ENCODE peak calls at places on chromosomes 11 and 22, in nine cellular contexts. Z is HCT116, O is astrocyte, F is HepG2, P is mammary epithelial cell, K is GM23248, Q is PC-3, G is K562, B is fibroblast of lung. T is an unnamed sample.

GRCh38 chr22:47294222-47294532 is 531.7 kb downstream of the TBC1D22A start:
- DNase-seq in Z (no peak), O (peak; percentile 57), F (no peak), P (no peak), K (peak; percentile 65), Q (peak; percentile 80), G (no peak), B (peak; percentile 69), T (no peak)

GRCh38 chr11:44527476-44527875 is 38.0 kb upstream of the CD82 start:
- DNase-seq in Z (no peak), O (no peak), F (no peak), P (no peak), K (peak; percentile 6), Q (no peak), G (no peak), B (no peak), T (no peak)

GRCh38 chr22:47607486-47607885 is 845.0 kb downstream of the TBC1D22A start:
- DNase-seq in Z (no peak), O (no peak), F (no peak), P (no peak), K (no peak), Q (no peak), G (no peak), B (no peak), T (no peak)

GRCh38 chr22:20494978-20495860 is at the start of gene KLHL22:
- DNase-seq in Z (no peak), O (peak; percentile 29), F (peak; percentile 26), P (peak; percentile 37), K (peak; percentile 64), Q (peak; percentile 30), G (peak; percentile 95), B (peak; percentile 38), T (no peak)

GRCh38 chr22:44337658-44338004 is 24.9 kb upstream of the SHISAL1 start:
- DNase-seq in Z (no peak), O (peak; percentile 64), F (no peak), P (peak; percentile 52), K (peak; percentile 94), Q (peak; percentile 56), G (peak; percentile 27), B (peak; percentile 76), T (peak; percentile 48)

GRCh38 chr11:83608571-83608970 is 322.4 kb upstream of the CCDC90B start:
- DNase-seq in Z (no peak), O (no peak), F (no peak), P (no peak), K (no peak), Q (no peak), G (no peak), B (no peak), T (no peak)

GRCh38 chr11:849951-850776 is 7.5 kb downstream of the TSPAN4 start:
- DNase-seq in Z (no peak), O (no peak), F (no peak), P (no peak), K (no peak), Q (no peak), G (no peak), B (no peak), T (peak; percentile 78)

GRCh38 chr22:33018232-33018864 is 39.8 kb downstream of the SYN3 start:
- DNase-seq in Z (peak; percentile 18), O (no peak), F (peak; percentile 43), P (no peak), K (peak; percentile 65), Q (peak; percentile 46), G (peak; percentile 45), B (peak; percentile 21), T (peak; percentile 73)

GRCh38 chr11:44892843-44893242 is 57.8 kb downstream of the TP53I11 start:
- DNase-seq in Z (no peak), O (no peak), F (no peak), P (no peak), K (no peak), Q (no peak), G (no peak), B (no peak), T (no peak)

GRCh38 chr11:65891180-65892136 is 985 bp downstream of the CCDC85B start:
- DNase-seq in Z (no peak), O (no peak), F (peak; percentile 78), P (no peak), K (peak; percentile 64), Q (peak; percentile 95), G (peak; percentile 73), B (no peak), T (peak; percentile 79)

GRCh38 chr11:76023408-76024068 is 182.8 kb downstream of the WNT11 start:
- DNase-seq in Z (no peak), O (no peak), F (no peak), P (peak; percentile 79), K (no peak), Q (no peak), G (peak; percentile 39), B (no peak), T (no peak)

GRCh38 chr11:44877908-44878459 is 72.7 kb downstream of the TP53I11 start:
- DNase-seq in Z (no peak), O (peak; percentile 10), F (no peak), P (no peak), K (no peak), Q (no peak), G (no peak), B (peak; percentile 26), T (peak; percentile 88)

GRCh38 chr22:43848366-43849171 is 13.7 kb downstream of the SULT4A1 start:
- DNase-seq in Z (peak; percentile 4), O (peak; percentile 10), F (no peak), P (no peak), K (peak; percentile 53), Q (peak; percentile 29), G (no peak), B (peak; percentile 30), T (peak; percentile 61)

GRCh38 chr11:35714882-35715612 is 52.5 kb downstream of the TRIM44 start:
- DNase-seq in Z (no peak), O (peak; percentile 26), F (no peak), P (peak; percentile 32), K (peak; percentile 78), Q (peak; percentile 26), G (no peak), B (peak; percentile 39), T (no peak)

GRCh38 chr22:39254789-39255298 is 10.1 kb upstream of the PDGFB start:
- DNase-seq in Z (no peak), O (peak; percentile 47), F (no peak), P (peak; percentile 74), K (peak; percentile 82), Q (peak; percentile 38), G (no peak), B (peak; percentile 68), T (no peak)

GRCh38 chr11:73570415-73571114 is 27.3 kb downstream of the FAM168A start:
- DNase-seq in Z (peak; percentile 8), O (peak; percentile 75), F (no peak), P (peak; percentile 99), K (peak; percentile 80), Q (peak; percentile 87), G (no peak), B (peak; percentile 84), T (no peak)

GRCh38 chr22:38073150-38074130 is 10.5 kb downstream of the SLC16A8 start:
- DNase-seq in Z (no peak), O (no peak), F (no peak), P (no peak), K (no peak), Q (no peak), G (no peak), B (no peak), T (no peak)

GRCh38 chr22:38072322-38073149 is 11.4 kb downstream of the SLC16A8 start:
- DNase-seq in Z (no peak), O (no peak), F (no peak), P (no peak), K (no peak), Q (no peak), G (no peak), B (no peak), T (no peak)

GRCh38 chr22:38069372-38070249 is 12.4 kb downstream of the PICK1 start:
- DNase-seq in Z (no peak), O (no peak), F (no peak), P (no peak), K (peak; percentile 21), Q (no peak), G (peak; percentile 66), B (peak; percentile 7), T (peak; percentile 73)

GRCh38 chr22:38070250-38070921 is 13.2 kb downstream of the PICK1 start:
- DNase-seq in Z (no peak), O (no peak), F (no peak), P (no peak), K (no peak), Q (no peak), G (no peak), B (no peak), T (no peak)

GRCh38 chr22:38071421-38072321 is 12.3 kb downstream of the SLC16A8 start:
- DNase-seq in Z (no peak), O (no peak), F (no peak), P (no peak), K (no peak), Q (no peak), G (no peak), B (no peak), T (no peak)
- H3K27ac ChIP-seq in Z (no peak overlapping the region), O (no peak overlapping the region), F (no peak overlapping the region), P (no peak overlapping the region), K (no peak overlapping the region), Q (no peak overlapping the region), G (no peak overlapping the region), B (no peak overlapping the region), T (no peak overlapping the region)

DNA sequence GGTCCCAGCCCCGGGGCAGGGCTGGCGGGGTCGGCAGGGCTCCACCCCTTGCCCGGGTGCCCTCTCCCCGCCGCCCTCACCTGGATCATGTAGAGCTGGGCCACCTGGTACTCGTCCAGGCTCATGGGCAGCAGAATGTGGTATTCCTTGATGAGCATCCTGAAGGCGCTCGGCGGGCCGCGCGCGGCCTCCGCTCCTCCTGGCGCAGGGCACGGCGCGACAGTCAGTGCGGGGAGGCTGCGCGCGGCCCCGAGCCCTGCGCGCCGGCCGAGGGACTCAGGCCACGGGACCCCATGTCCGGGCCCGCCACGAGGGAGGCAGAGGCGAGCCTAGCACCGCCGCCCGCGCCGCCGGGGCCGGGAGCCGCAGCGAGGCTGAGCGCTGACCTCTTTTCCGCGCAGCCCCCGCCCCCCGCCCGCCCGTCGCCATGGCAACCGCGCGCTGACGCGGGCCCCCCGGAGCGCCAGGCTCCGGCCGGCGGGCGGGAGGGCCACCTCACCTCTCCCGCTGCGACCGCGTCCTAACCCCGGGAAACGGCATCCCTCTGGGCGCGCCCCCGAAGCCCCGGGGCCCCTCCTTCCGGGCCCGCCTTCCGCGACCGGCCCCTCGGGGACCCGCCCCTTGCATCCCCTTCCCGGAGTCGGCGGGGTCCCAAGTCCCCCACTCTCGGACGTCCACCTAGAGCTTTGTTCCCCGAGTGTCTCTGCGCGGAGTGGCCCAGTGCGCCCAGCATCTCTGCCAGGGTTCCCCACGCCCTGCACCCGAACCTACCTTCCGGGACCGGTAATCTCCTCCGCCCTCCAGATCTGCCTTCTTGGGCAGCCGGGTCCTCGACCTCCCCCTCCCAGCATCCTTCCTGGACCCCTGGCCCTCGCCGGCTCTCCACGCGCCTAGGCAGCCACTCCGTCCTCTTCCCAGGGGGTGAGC is 877 bp downstream of the PITPNM1 start:
- DNase-seq in Z (no peak), O (no peak), F (no peak), P (peak; percentile 34), K (peak; percentile 67), Q (peak; percentile 12), G (peak; percentile 75), B (peak; percentile 16), T (peak; percentile 78)
- TF ChIP-seq EZH2 in Z (no peak), O (no peak), F (no peak), P (no peak), K (no peak), Q (no peak), G (no peak), B (no peak), T (no peak)

GRCh38 chr11:27362032-27362431 is 983 bp downstream of the CCDC34 start:
- DNase-seq in Z (no peak), O (no peak), F (no peak), P (no peak), K (peak; percentile 38), Q (peak; percentile 55), G (no peak), B (no peak), T (no peak)
- H3K9ac ChIP-seq in Z (peak overlapping the region; percentile 78), O (peak overlapping the region; percentile 92), F (peak overlapping the region; percentile 80), P (peak overlapping the region; percentile 90), K (peak overlapping the region; percentile 84), Q (peak overlapping the region; percentile 88), G (peak overlapping the region; percentile 73), B (no peak overlapping the region), T (no peak overlapping the region)

GRCh38 chr11:12430351-12430750 is 53.0 kb downstream of the PARVA start:
- DNase-seq in Z (no peak), O (peak; percentile 75), F (no peak), P (peak; percentile 95), K (peak; percentile 79), Q (peak; percentile 46), G (no peak), B (peak; percentile 80), T (no peak)
- H3K27ac ChIP-seq in Z (no peak overlapping the region), O (peak overlapping the region; percentile 70), F (no peak overlapping the region), P (peak overlapping the region; percentile 99), K (peak overlapping the region; percentile 93), Q (peak overlapping the region; percentile 71), G (no peak overlapping the region), B (peak overlapping the region; percentile 46), T (no peak overlapping the region)